ENCODE peak calls at places on chromosomes 2 and 18, in six cellular contexts. Q is Right ventricle myocardium inferior, G is upper lobe of right lung, H is GM12878, W is upper lobe of left lung, E is foreskin keratinocyte. M is an unnamed sample.

GRCh38 chr2:234025475-234025874 is 25.0 kb upstream of the SPP2 start:
- ATAC-seq in G (no peak), W (no peak), Q (no peak), H (peak; percentile 77), E (no peak), M (peak; percentile 55)

GRCh38 chr2:174902491-174903242 is 102.5 kb downstream of the CHN1 start:
- ATAC-seq in W (no peak), Q (no peak), G (no peak), H (no peak), E (no peak), M (no peak)

GRCh38 chr18:45817533-45817932 is 7.9 kb upstream of the SIGLEC15 start:
- ATAC-seq in E (no peak), H (peak; percentile 33), G (no peak), W (no peak), Q (no peak), M (no peak)

GRCh38 chr2:169361706-169362345 is 508 bp downstream of the LRP2 start:
- ATAC-seq in Q (no peak), W (peak; percentile 51), G (peak; percentile 50), H (no peak), E (peak; percentile 35), M (peak; percentile 10)

GRCh38 chr2:178819147-178819875 is 12.1 kb upstream of the TTN start:
- ATAC-seq in H (peak; percentile 82), E (no peak), Q (peak; percentile 68), W (no peak), G (no peak), M (no peak)

GRCh38 chr2:196171946-196172345 is 568 bp upstream of the STK17B start:
- ATAC-seq in H (no peak), W (no peak), G (no peak), E (no peak), Q (no peak), M (no peak)

GRCh38 chr2:195413944-195414343 is 243.1 kb upstream of the SLC39A10 start:
- ATAC-seq in G (no peak), E (no peak), W (no peak), Q (no peak), H (no peak), M (no peak)

GRCh38 chr2:96875498-96876035 is 5.7 kb upstream of the SEMA4C start:
- ATAC-seq in E (no peak), H (no peak), W (no peak), Q (no peak), G (no peak), M (no peak)

GRCh38 chr18:62788891-62789290 is 73.5 kb downstream of the PHLPP1 start:
- ATAC-seq in E (no peak), Q (no peak), W (no peak), H (no peak), G (no peak), M (no peak)

GRCh38 chr2:27441958-27442281 is 261 bp upstream of the KRTCAP3 start:
- ATAC-seq in G (no peak), W (no peak), E (no peak), Q (no peak), H (no peak), M (no peak)

GRCh38 chr2:68303033-68303901 is 16.5 kb downstream of the CNRIP1 start:
- ATAC-seq in E (no peak), W (no peak), Q (no peak), H (no peak), G (no peak), M (no peak)

GRCh38 chr2:124328397-124328796 is 303.3 kb downstream of the CNTNAP5 start:
- ATAC-seq in G (no peak), W (no peak), Q (no peak), H (no peak), E (no peak), M (no peak)